ENCODE peak calls at places on chromosome 7, in eight cellular contexts. M, B, D, Z, C, N, X and T are unnamed samples.

GRCh38 chr7:32586291-32587221 is 91.3 kb downstream of the AVL9 start:
- DNase-seq in M (no peak), N (no peak), D (peak), B (peak), C (no peak), X (no peak), Z (no peak), T (no peak)

GRCh38 chr7:100088095-100088620 is 611 bp upstream of the COPS6 start:
- DNase-seq in M (no peak), X (no peak), C (no peak), D (no peak), Z (no peak), N (no peak), B (no peak), T (no peak)

GRCh38 chr7:41416208-41416595 is 286.7 kb downstream of the INHBA start:
- DNase-seq in Z (no peak), C (no peak), N (no peak), X (no peak), B (no peak), D (no peak), M (no peak), T (no peak)

GRCh38 chr7:133959505-133959904 is 167.6 kb upstream of the LRGUK start:
- DNase-seq in Z (no peak), D (no peak), C (no peak), B (no peak), X (no peak), M (no peak), N (no peak), T (no peak)

GRCh38 chr7:46317256-46317655 is 396.2 kb upstream of the IGFBP3 start:
- DNase-seq in N (no peak), D (no peak), X (no peak), C (no peak), B (no peak), M (no peak), Z (no peak), T (no peak)

GRCh38 chr7:94324380-94325120 is 70.1 kb upstream of the COL1A2 start:
- DNase-seq in Z (peak), D (no peak), C (no peak), M (no peak), B (no peak), N (no peak), X (no peak), T (no peak)

GRCh38 chr7:119969054-119969453 is 303.9 kb upstream of the KCND2 start:
- DNase-seq in M (no peak), B (no peak), C (no peak), X (no peak), N (no peak), D (no peak), Z (no peak), T (no peak)

GRCh38 chr7:142886866-142887265 is 1.3 kb upstream of the TRPV6 start:
- DNase-seq in Z (no peak), C (peak), B (no peak), X (no peak), D (no peak), M (no peak), N (peak), T (no peak)

GRCh38 chr7:157006205-157006747 is 4.2 kb downstream of the MNX1 start:
- DNase-seq in X (no peak), D (no peak), C (no peak), N (peak), Z (peak), B (no peak), M (no peak), T (no peak)

GRCh38 chr7:135743907-135744789 is 4.5 kb downstream of the FAM180A start:
- DNase-seq in C (no peak), N (no peak), Z (no peak), D (no peak), B (no peak), X (no peak), M (no peak), T (no peak)

GRCh38 chr7:90216080-90216674 is 4.6 kb downstream of the STEAP2 start:
- DNase-seq in X (no peak), D (no peak), B (no peak), M (no peak), Z (no peak), N (no peak), C (no peak), T (no peak)

GRCh38 chr7:2666588-2667250 is 21.3 kb upstream of the AMZ1 start:
- DNase-seq in Z (no peak), N (no peak), D (no peak), B (no peak), C (no peak), X (no peak), M (no peak), T (no peak)

GRCh38 chr7:148819697-148820332 is 64.3 kb downstream of the EZH2 start:
- DNase-seq in Z (no peak), C (no peak), M (no peak), D (no peak), X (no peak), N (no peak), B (no peak), T (no peak)

GRCh38 chr7:50164552-50165220 is 71.6 kb upstream of the ZPBP start:
- DNase-seq in X (no peak), Z (no peak), N (no peak), C (no peak), D (no peak), M (no peak), B (no peak), T (no peak)

GRCh38 chr7:131188367-131189339 is 139.0 kb upstream of the MKLN1 start:
- DNase-seq in M (no peak), B (no peak), Z (no peak), D (peak), N (no peak), C (peak), X (no peak), T (no peak)

GRCh38 chr7:13179775-13180448 is 492.5 kb downstream of the ARL4A start:
- DNase-seq in B (no peak), X (no peak), M (no peak), D (no peak), Z (no peak), C (no peak), N (no peak), T (no peak)

GRCh38 chr7:13181221-13181620 is 493.8 kb downstream of the ARL4A start:
- DNase-seq in B (no peak), M (no peak), X (no peak), C (no peak), N (no peak), Z (no peak), D (no peak), T (no peak)

DNA sequence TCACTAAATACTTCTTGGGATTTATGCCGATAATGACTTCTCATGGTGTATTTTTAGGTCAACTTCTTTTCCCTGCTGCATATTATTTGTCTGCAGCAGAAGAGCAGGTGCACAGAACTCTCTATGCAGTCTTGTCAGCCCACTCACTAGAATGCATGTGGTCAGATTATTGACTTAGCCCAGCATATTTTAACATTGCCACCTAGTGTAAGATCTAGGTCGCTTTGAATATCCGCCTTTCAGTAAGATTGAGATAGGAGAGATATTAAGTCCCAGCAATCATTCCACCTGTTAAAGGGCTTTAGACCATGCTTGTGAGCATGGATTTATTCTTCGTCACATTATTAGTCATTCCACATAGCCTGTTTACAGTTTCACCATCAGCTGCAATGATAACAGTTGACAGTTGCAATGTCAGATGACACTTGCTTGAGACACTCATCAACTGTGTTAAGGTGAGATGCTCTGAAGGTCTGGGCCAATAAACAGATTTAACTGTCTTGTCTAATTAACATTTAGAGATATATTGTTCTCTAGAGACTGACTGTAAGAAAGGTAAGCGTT is 491.7 kb downstream of the ARL4A start:
- DNase-seq in M (no peak), C (no peak), Z (peak), D (no peak), N (no peak), B (no peak), X (no peak), T (peak)
- TF ChIP-seq CTCF in M (peak), C (no peak), Z (peak), D (peak), N (peak), B (peak), X (peak), T (peak)

DNA sequence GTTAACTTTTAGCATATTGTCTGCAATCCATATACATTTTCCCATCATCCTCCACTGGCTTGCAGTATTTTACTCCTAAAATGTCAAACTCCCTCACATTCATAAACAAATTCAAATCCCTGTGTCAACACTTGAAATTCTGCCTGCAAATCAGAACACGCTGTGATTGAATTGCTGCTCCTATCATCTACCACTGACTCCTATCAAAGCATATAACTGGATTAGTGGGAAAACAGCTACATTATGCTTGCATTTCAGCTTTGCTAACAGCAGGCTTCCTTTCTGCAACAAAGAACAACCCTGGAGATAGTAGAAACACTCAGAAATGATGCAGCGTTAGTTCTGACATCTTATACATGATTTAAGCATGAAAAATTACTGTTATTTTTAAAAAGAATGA is 281.8 kb upstream of the HGF start:
- DNase-seq in M (no peak), C (no peak), Z (peak), X (no peak), B (no peak), D (no peak), N (no peak), T (no peak)
- TF ChIP-seq CTCF in M (no peak), C (no peak), Z (no peak), X (no peak), B (no peak), D (no peak), N (no peak), T (no peak)

GRCh38 chr7:27198871-27199801 is 755 bp downstream of the HOXA13 start:
- DNase-seq in C (no peak), M (no peak), N (peak), X (peak), B (no peak), D (peak), Z (peak), T (peak)
- TF ChIP-seq CTCF in C (no peak), M (no peak), N (no peak), X (no peak), B (no peak), D (no peak), Z (no peak), T (no peak)

GRCh38 chr7:141752634-141753033 is 11.3 kb upstream of the TAS2R3 start:
- DNase-seq in M (no peak), C (no peak), D (no peak), X (no peak), N (no peak), Z (no peak), B (no peak), T (peak)

DNA sequence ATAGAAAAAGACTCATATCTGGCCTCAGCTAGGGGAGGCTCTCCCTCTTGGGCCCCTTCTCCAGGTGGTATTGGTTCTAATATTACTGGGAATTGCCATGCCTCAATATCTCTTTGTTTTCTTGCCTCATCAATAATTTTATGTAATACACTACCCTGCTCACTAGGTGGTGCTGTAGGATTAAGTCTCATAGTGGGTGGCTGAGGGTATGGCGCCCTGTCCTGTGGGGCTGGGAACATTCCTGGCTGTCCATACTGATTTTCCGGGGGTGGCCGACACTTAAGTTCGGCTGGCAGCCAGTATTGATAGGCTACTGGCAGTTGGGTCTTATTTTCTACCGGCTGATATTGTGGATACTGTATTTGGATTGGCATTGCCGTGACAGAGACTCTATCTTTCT is 9.0 kb upstream of the TAS2R3 start:
- DNase-seq in B (no peak), C (no peak), M (no peak), N (no peak), Z (peak), D (no peak), X (no peak), T (peak)
- TF ChIP-seq CTCF in B (peak), C (no peak), M (peak), N (peak), Z (peak), D (peak), X (peak), T (peak)

GRCh38 chr7:155007947-155008346 is 5.0 kb upstream of the PAXIP1 start:
- DNase-seq in C (no peak), Z (peak), M (no peak), D (peak), X (no peak), B (no peak), N (no peak), T (peak)
- TF ChIP-seq CTCF in C (no peak), Z (peak), M (peak), D (peak), X (no peak), B (no peak), N (peak), T (peak)